ENCODE peak calls at places on chromosomes 3 and 15, in eight cellular contexts. S is thyroid gland, C is K562, V is HL-60, A is fibroblast of lung, Y is lung, H is heart right ventricle, L is coronary artery. X is an unnamed sample.

GRCh38 chr15:75891895-75892294 is 11.8 kb upstream of the FBXO22 start:
- DNase-seq in S (no peak), C (no peak), V (no peak), L (no peak), Y (no peak), A (peak), H (no peak), X (peak)

GRCh38 chr3:174341014-174341413 is 518.1 kb upstream of the NAALADL2 start:
- DNase-seq in S (no peak), C (no peak), V (no peak), H (no peak), Y (no peak), L (no peak), A (no peak), X (no peak)

GRCh38 chr15:75186044-75186443 is 15.6 kb upstream of the C15orf39 start:
- DNase-seq in A (no peak), S (no peak), V (no peak), H (no peak), L (no peak), Y (no peak), C (no peak), X (no peak)

GRCh38 chr3:11591401-11592266 is 52.1 kb downstream of the VGLL4 start:
- DNase-seq in A (peak), Y (no peak), V (peak), C (no peak), S (peak), L (peak), H (peak), X (no peak)

GRCh38 chr15:101675015-101675414 is 22.8 kb upstream of the TM2D3 start:
- DNase-seq in H (no peak), Y (no peak), C (no peak), A (peak), L (no peak), S (no peak), V (no peak), X (peak)

GRCh38 chr3:39358302-39358701 is 24.9 kb upstream of the SLC25A38 start:
- DNase-seq in L (no peak), A (no peak), C (no peak), V (no peak), S (no peak), Y (no peak), H (no peak), X (no peak)

GRCh38 chr3:24340161-24340560 is 154.5 kb downstream of the THRB start:
- DNase-seq in Y (no peak), S (no peak), L (no peak), H (no peak), V (no peak), A (no peak), C (no peak), X (no peak)

GRCh38 chr15:29129903-29130302 is 139.7 kb downstream of the NSMCE3 start:
- DNase-seq in A (no peak), V (no peak), H (no peak), S (no peak), L (no peak), C (no peak), Y (no peak), X (no peak)

GRCh38 chr3:69199942-69200341 is 77.5 kb upstream of the LMOD3 start:
- DNase-seq in Y (no peak), H (no peak), C (no peak), L (no peak), S (no peak), A (no peak), V (no peak), X (no peak)

GRCh38 chr3:68986496-68987208 is 26.8 kb downstream of the EOGT start:
- DNase-seq in H (no peak), V (no peak), S (no peak), A (no peak), Y (no peak), L (no peak), C (no peak), X (no peak)

GRCh38 chr3:121362035-121362734 is 183.6 kb downstream of the POLQ start:
- DNase-seq in A (no peak), Y (no peak), H (no peak), C (no peak), V (no peak), S (no peak), L (no peak), X (no peak)
- H3K27ac ChIP-seq in A (no peak), Y (no peak), H (no peak), C (no peak), V (no peak), S (no peak), L (no peak), X (no peak)

GRCh38 chr15:56804908-56805307 is 71.6 kb upstream of the ZNF280D start:
- DNase-seq in C (no peak), S (no peak), A (peak), L (no peak), H (no peak), V (no peak), Y (no peak), X (no peak)

GRCh38 chr15:56806147-56806536 is 72.8 kb upstream of the ZNF280D start:
- DNase-seq in S (no peak), V (no peak), A (no peak), H (no peak), Y (no peak), C (no peak), L (no peak), X (no peak)

GRCh38 chr15:56811586-56811985 is 78.3 kb upstream of the ZNF280D start:
- DNase-seq in A (no peak), C (no peak), Y (no peak), H (no peak), S (no peak), L (no peak), V (no peak), X (no peak)

GRCh38 chr15:56805466-56806146 is 72.3 kb upstream of the ZNF280D start:
- DNase-seq in L (no peak), A (peak), H (no peak), Y (no peak), V (no peak), C (no peak), S (no peak), X (peak)

DNA sequence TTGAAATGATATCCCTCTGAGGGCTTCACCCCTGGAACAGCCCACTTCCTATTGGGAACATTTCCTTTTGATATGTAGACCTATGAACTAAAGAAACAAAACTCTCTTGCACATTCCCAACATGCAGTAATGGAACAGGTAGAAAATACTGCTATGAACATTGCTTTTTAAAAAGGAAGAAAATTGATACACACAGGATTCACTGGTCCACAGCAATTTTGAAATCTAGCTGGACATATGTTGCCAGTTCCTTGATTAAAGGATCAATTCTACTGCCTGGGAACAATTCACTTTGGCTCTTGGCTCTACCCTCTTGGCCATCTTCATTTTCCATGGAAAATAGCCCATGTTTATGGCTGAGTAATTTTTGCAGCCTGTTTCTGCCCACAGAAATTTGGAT is 74.9 kb upstream of the ZNF280D start:
- DNase-seq in A (no peak), L (no peak), H (no peak), V (no peak), S (no peak), C (no peak), Y (no peak), X (no peak)
- TF ChIP-seq CTCF in A (no peak), L (no peak), H (no peak), V (no peak), S (no peak), C (no peak), Y (no peak), X (no peak)

GRCh38 chr15:39593071-39594055 is 12.5 kb downstream of the THBS1 start:
- DNase-seq in A (peak), S (no peak), L (no peak), C (no peak), H (no peak), Y (no peak), V (no peak), X (no peak)
- H3K4me3 ChIP-seq in A (no peak), S (no peak), L (no peak), C (no peak), H (no peak), Y (no peak), V (no peak), X (peak)

DNA sequence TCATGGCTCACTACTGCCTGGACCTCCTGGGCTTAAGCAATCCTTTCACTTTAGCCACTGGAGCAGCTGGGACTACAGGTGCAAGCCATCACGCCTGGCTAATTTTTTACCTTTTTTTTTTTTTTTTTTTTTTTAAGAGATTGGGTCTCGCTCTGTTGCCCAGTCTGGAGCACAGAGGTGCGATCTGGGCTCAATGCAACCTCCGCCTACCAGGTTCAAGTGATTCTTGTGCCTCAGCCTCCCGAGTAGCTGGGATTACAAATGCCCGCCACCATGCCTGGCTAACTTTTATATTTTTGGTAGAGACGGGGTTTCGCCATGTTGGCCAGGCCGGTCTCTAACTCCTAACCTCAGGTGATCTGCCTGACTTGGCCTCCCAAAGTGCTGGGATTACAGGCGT is 50.7 kb upstream of the MELTF start:
- DNase-seq in Y (no peak), A (no peak), S (no peak), C (no peak), L (no peak), V (no peak), H (no peak), X (no peak)
- H3K27ac ChIP-seq in Y (no peak), A (no peak), S (no peak), C (no peak), L (no peak), V (no peak), H (no peak), X (no peak)

GRCh38 chr15:42737529-42738328 is 801 bp upstream of the CDAN1 start:
- DNase-seq in Y (no peak), A (no peak), H (no peak), V (no peak), L (no peak), S (no peak), C (peak), X (no peak)
- TF ChIP-seq CTCF in Y (no peak), A (no peak), H (no peak), V (no peak), L (no peak), S (no peak), C (peak), X (no peak)

DNA sequence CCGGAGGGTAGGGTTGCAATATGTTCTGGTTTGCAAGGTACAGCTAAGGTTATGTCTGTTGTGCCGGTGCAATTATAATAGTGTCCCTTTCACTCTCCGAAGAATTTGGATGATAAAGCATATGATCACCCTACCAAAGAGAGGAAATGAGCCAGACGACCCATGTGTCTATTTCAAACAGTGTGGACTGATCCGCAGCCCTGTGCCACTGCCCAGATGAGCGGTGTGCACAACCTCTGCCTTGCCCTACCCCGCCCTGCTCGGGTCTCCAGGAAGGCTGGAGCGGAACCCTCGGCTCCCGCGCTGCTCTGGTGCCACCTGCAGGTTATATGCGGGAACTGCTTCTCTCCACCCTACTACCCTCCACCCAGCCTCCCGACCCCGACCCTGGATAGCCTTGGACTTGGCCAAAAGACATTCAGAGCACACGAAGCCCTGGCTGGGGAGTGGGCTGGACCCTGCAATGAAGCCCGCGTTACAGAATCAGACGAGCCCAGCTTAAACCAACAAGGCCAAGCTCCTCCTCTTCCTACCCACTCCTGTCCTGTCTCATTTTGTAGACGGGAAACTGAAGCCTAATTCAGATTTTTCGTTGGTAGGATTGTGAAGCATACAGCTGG is 68.4 kb upstream of the CHRNB4 start:
- DNase-seq in L (no peak), H (peak), A (peak), S (peak), Y (peak), C (peak), V (peak), X (no peak)
- H3K4me3 ChIP-seq in L (peak), H (no peak), A (no peak), S (no peak), Y (no peak), C (no peak), V (no peak), X (peak)

DNA sequence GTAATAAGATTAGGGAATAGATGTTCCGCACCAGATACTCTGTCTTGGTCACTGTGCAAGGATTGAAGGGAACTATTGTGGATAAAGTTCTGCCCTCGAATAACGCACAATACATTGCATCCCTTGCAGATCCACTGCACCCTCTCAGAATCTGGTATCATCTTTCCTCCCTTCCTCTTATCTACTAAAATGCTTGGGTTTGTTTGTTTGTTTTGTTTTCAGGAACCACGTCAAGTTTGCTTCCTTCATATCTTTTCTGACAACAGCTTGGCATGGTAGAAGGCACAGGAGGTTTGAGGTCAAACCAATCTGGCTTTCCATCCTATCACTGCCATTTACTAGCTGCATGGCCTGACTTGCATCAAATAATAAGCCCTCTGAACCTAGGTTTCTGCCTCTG is 2.0 kb upstream of the FSTL1 start:
- DNase-seq in S (no peak), A (no peak), C (no peak), L (peak), Y (no peak), V (no peak), H (no peak), X (no peak)
- H3K27ac ChIP-seq in S (no peak), A (no peak), C (no peak), L (no peak), Y (no peak), V (no peak), H (no peak), X (no peak)

DNA sequence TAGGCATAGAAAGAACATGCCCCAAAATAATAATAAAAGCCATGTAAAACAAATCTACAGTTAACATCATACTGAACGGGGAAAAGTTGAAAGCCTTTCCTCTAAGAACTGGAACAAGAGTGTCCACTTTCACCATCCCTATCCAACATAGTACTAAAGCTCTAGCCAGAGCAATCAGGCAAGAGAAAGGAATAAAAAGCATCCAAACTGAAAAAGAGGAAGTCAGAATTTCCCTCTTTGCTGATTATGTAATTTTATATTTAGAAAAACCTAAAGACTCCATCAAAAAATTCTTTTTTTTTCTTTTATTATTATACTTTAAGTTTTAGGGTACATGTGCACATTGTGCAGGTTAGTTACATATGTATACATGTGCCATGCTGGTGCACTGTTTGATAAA is 661.6 kb upstream of the CBLB start:
- DNase-seq in L (no peak), V (no peak), A (no peak), Y (no peak), S (no peak), H (no peak), C (no peak), X (no peak)
- TF ChIP-seq CTCF in L (no peak), V (no peak), A (no peak), Y (no peak), S (no peak), H (no peak), C (no peak), X (no peak)

GRCh38 chr3:31927806-31928205 is 53.3 kb downstream of the OSBPL10 start:
- DNase-seq in S (no peak), H (no peak), V (no peak), L (no peak), C (no peak), Y (no peak), A (no peak), X (no peak)
- H3K4me3 ChIP-seq in S (no peak), H (no peak), V (no peak), L (no peak), C (no peak), Y (no peak), A (no peak), X (no peak)

X was measured in AG04450.